ENCODE peak calls at places on chromosomes 12 and 14, in four cellular contexts. H is K562, S is HEK293T, U is HepG2. R is an unnamed sample.

GRCh38 chr14:28771168-28771567 is 4.6 kb downstream of the FOXG1 start:
- DNase-seq in S (no peak), U (no peak), H (no peak), R (no peak)

GRCh38 chr12:47863467-47863866 is 41.3 kb downstream of the VDR start:
- DNase-seq in U (no peak), H (no peak), S (no peak), R (no peak)

GRCh38 chr12:94027561-94027960 is 120.8 kb upstream of the PLXNC1 start:
- DNase-seq in H (no peak), S (no peak), U (no peak), R (no peak)

GRCh38 chr14:77593501-77593911 is 22.9 kb downstream of the SPTLC2 start:
- DNase-seq in U (no peak), H (no peak), S (no peak), R (no peak)

GRCh38 chr14:53963491-53964227 is 7.0 kb upstream of the BMP4 start:
- DNase-seq in H (no peak), S (no peak), U (no peak), R (peak; percentile 55)

GRCh38 chr12:31204995-31205582 is 120.9 kb downstream of the SINHCAF start:
- DNase-seq in U (no peak), H (no peak), S (no peak), R (no peak)

GRCh38 chr12:46134205-46134811 is 134.5 kb downstream of the SLC38A1 start:
- DNase-seq in S (peak; percentile 45), H (no peak), U (no peak), R (no peak)

GRCh38 chr12:48903363-48903981 is 21.8 kb downstream of the FKBP11 start:
- DNase-seq in S (no peak), H (no peak), U (no peak), R (no peak)

GRCh38 chr12:57049890-57050289 is at the start of gene MYO1A:
- DNase-seq in S (no peak), U (peak; percentile 47), H (no peak), R (no peak)

GRCh38 chr12:109197327-109197726 is 80.9 kb downstream of the ACACB start:
- DNase-seq in S (no peak), H (no peak), U (peak; percentile 40), R (no peak)

GRCh38 chr14:77653473-77653872 is 37.0 kb upstream of the SPTLC2 start:
- DNase-seq in H (peak; percentile 44), S (peak; percentile 42), U (no peak), R (peak; percentile 58)

GRCh38 chr14:104598039-104598438 is 6.5 kb downstream of the TMEM179 start:
- DNase-seq in S (no peak), H (no peak), U (no peak), R (no peak)

GRCh38 chr12:54549774-54550451 is 512 bp downstream of the PDE1B start:
- DNase-seq in S (no peak), H (no peak), U (no peak), R (peak; percentile 42)

GRCh38 chr12:112907415-112908157 is 824 bp downstream of the OAS1 start:
- DNase-seq in U (no peak), S (no peak), H (no peak), R (no peak)

GRCh38 chr12:11856971-11857370 is 207.5 kb downstream of the ETV6 start:
- DNase-seq in U (no peak), H (no peak), S (no peak), R (no peak)

GRCh38 chr12:49057888-49058287 is 2.7 kb downstream of the KMT2D start:
- DNase-seq in H (no peak), S (no peak), U (no peak), R (no peak)

GRCh38 chr12:4169959-4170358 is 103.6 kb upstream of the CCND2 start:
- DNase-seq in H (no peak), S (no peak), U (no peak), R (no peak)

GRCh38 chr12:48998497-48999353 is 450 bp downstream of the DDN start:
- DNase-seq in H (peak; percentile 59), S (no peak), U (no peak), R (no peak)

GRCh38 chr12:38162708-38163441 is 153.7 kb upstream of the ALG10B start:
- DNase-seq in U (no peak), S (no peak), H (no peak), R (no peak)

GRCh38 chr12:63064080-63064479 is 86.9 kb downstream of the AVPR1A start:
- DNase-seq in U (no peak), S (no peak), H (no peak), R (no peak)

GRCh38 chr14:99296517-99296916 is 24.5 kb upstream of the BCL11B start:
- DNase-seq in U (no peak), S (no peak), H (no peak), R (peak; percentile 34)

GRCh38 chr14:54823757-54824549 is 78.7 kb downstream of the GCH1 start:
- DNase-seq in H (no peak), U (no peak), S (no peak), R (no peak)

GRCh38 chr14:65940056-65940735 is 527.7 kb downstream of the FUT8 start:
- DNase-seq in S (peak; percentile 32), H (peak; percentile 59), U (peak; percentile 35), R (no peak)

GRCh38 chr12:44379827-44380226 is 496.3 kb downstream of the NELL2 start:
- DNase-seq in H (no peak), S (no peak), U (no peak), R (no peak)

GRCh38 chr14:24110060-24110459 is 4.5 kb upstream of the DCAF11 start:
- DNase-seq in U (peak; percentile 68), S (no peak), H (no peak), R (no peak)

GRCh38 chr12:17060260-17060659 is 454.3 kb upstream of the LMO3 start:
- DNase-seq in H (no peak), S (no peak), U (no peak), R (no peak)

GRCh38 chr14:85867450-85867849 is 337.5 kb downstream of the FLRT2 start:
- DNase-seq in S (no peak), H (no peak), U (no peak), R (peak; percentile 20)

GRCh38 chr12:122422769-122423257 is 344 bp upstream of the CLIP1 start:
- DNase-seq in U (peak; percentile 49), S (no peak), H (no peak), R (peak; percentile 39)

GRCh38 chr12:3035815-3036702 is 41.1 kb upstream of the TSPAN9 start:
- DNase-seq in U (no peak), H (peak; percentile 27), S (no peak), R (no peak)

GRCh38 chr12:5796171-5797091 is 148.6 kb downstream of the ANO2 start:
- DNase-seq in S (peak; percentile 60), H (peak; percentile 51), U (peak; percentile 5), R (peak; percentile 85)

GRCh38 chr12:113422929-113423669 is 919 bp downstream of the SDSL start:
- DNase-seq in U (no peak), S (no peak), H (no peak), R (no peak)

GRCh38 chr14:91299483-91300115 is 55.1 kb upstream of the GPR68 start:
- DNase-seq in H (no peak), S (no peak), U (no peak), R (no peak)

GRCh38 chr14:68464716-68465115 is 328.2 kb downstream of the ZFP36L1 start:
- DNase-seq in S (no peak), H (no peak), U (no peak), R (no peak)

GRCh38 chr14:102779574-102780315 is 2.5 kb downstream of the TRAF3 start:
- DNase-seq in H (no peak), U (no peak), S (no peak), R (no peak)

GRCh38 chr14:63956326-63956725 is 103.5 kb downstream of the SYNE2 start:
- DNase-seq in S (no peak), H (no peak), U (no peak), R (no peak)

GRCh38 chr14:89214221-89214965 is 202.6 kb downstream of the FOXN3 start:
- DNase-seq in U (peak; percentile 86), S (no peak), H (no peak), R (no peak)
- TF ChIP-seq ELF4 in U (no peak), S (no peak), H (no peak), R (no peak)

DNA sequence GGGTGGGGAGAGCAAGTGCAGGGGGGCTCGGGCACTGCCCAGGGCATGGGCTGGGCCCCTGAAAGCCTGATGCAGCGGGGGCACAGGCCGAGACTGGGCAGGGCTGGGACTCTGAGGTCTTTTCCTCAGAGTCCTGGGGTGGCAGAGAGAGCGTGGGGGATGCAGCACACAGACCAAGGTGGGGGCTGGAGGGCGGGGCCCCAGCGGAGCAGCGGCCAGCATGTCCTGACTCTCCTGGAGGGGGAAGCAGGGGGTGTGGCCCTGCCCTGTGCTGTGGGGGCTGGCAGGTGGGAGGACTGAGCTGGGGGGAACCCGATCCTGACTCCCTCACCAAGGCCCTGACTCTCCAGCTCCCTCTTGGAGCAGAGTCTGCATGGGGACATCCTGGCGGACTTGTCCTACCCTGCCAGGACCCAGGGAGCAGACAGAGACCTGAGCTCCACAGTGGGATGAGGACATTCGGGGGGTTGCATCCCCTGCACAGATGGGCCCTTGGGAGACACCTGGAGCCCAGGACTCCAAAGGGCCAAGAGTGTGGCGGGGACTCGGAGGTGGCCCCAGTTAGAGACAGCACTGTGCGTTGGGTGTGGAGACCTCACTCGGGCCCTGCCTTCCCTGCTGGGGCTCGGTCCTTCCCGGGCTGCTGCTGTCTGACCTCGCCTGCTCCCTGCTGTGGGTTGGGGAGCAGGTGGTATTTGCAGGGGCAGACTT is 326.1 kb downstream of the TMEM121 start:
- DNase-seq in H (no peak), S (no peak), U (no peak), R (no peak)
- TF ChIP-seq ELF4 in H (no peak), S (no peak), U (no peak), R (no peak)

GRCh38 chr12:42979746-42980145 is 390.2 kb upstream of the PRICKLE1 start:
- DNase-seq in H (no peak), U (no peak), S (no peak), R (no peak)

GRCh38 chr12:42978718-42979117 is 389.2 kb upstream of the PRICKLE1 start:
- DNase-seq in S (no peak), U (no peak), H (no peak), R (no peak)

GRCh38 chr12:42985506-42985905 is 396.0 kb upstream of the PRICKLE1 start:
- DNase-seq in U (no peak), S (no peak), H (no peak), R (peak; percentile 40)

GRCh38 chr12:42981379-42981778 is 391.8 kb upstream of the PRICKLE1 start:
- DNase-seq in U (no peak), S (no peak), H (no peak), R (no peak)

DNA sequence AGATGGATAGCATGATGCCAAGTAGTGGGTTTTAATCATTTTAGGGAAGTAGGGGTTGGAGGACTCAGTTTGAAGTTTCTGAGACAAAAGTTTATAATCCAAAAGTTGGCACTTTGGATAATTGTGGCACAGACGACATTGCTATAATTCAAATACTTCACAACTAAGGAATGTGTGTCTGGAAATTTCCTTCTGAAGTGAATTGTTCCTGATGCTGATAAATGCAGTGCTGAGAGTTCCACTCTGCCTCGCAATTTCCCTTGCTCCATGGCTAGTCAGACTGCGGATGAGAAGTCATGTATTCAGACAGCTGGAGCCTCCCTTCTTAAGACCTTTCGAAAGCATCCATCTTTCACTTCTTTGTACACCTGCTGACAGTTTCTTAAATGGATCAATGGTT is 393.3 kb upstream of the PRICKLE1 start:
- DNase-seq in H (no peak), U (no peak), S (no peak), R (no peak)
- TF ChIP-seq ELF4 in H (no peak), U (no peak), S (no peak), R (no peak)

GRCh38 chr12:86138770-86139169 is 117.4 kb downstream of the MGAT4C start:
- DNase-seq in H (no peak), U (no peak), S (no peak), R (no peak)

GRCh38 chr12:86137936-86138335 is 118.3 kb downstream of the MGAT4C start:
- DNase-seq in U (no peak), H (no peak), S (no peak), R (no peak)

GRCh38 chr12:86139671-86140070 is 116.5 kb downstream of the MGAT4C start:
- DNase-seq in H (no peak), S (no peak), U (no peak), R (no peak)

GRCh38 chr12:86134571-86134970 is 121.6 kb downstream of the MGAT4C start:
- DNase-seq in U (no peak), S (no peak), H (no peak), R (no peak)
- TF ChIP-seq ELF4 in U (no peak), S (no peak), H (no peak), R (no peak)

R was measured in WTC11.